ENCODE peak calls at places on chromosomes 6 and 20, in four cellular contexts. One of them, this sample, is unnamed.

GRCh38 chr6:50087231-50087954 is 37.7 kb upstream of the DEFB112 start:
- DNase-seq in psoas muscle: no peak
- DNase-seq in coronary artery: no peak
- DNase-seq in right atrium auricular region: no peak
- DNase-seq in this sample: no peak

GRCh38 chr6:159969921-159970320 is 1.0 kb downstream of the IGF2R start:
- DNase-seq in psoas muscle: no peak
- DNase-seq in coronary artery: no peak
- DNase-seq in right atrium auricular region: peak; percentile 84
- DNase-seq in this sample: no peak

GRCh38 chr6:165987483-165988305 is 180.0 kb downstream of the TBXT start:
- DNase-seq in psoas muscle: peak; percentile 78
- DNase-seq in coronary artery: peak; percentile 89
- DNase-seq in right atrium auricular region: peak; percentile 90
- DNase-seq in this sample: peak; percentile 26

GRCh38 chr20:42701948-42702347 is 487.8 kb downstream of the PTPRT start:
- DNase-seq in psoas muscle: no peak
- DNase-seq in coronary artery: no peak
- DNase-seq in right atrium auricular region: no peak
- DNase-seq in this sample: peak; percentile 8

GRCh38 chr20:38230957-38231785 is 29.4 kb downstream of the KIAA1755 start:
- DNase-seq in psoas muscle: no peak
- DNase-seq in coronary artery: no peak
- DNase-seq in right atrium auricular region: no peak
- DNase-seq in this sample: no peak

GRCh38 chr6:45454008-45454911 is 76.5 kb upstream of the SUPT3H start:
- DNase-seq in psoas muscle: no peak
- DNase-seq in coronary artery: no peak
- DNase-seq in right atrium auricular region: no peak
- DNase-seq in this sample: no peak

GRCh38 chr6:1527098-1527497 is 82.6 kb upstream of the FOXC1 start:
- DNase-seq in psoas muscle: no peak
- DNase-seq in coronary artery: no peak
- DNase-seq in right atrium auricular region: no peak
- DNase-seq in this sample: no peak

GRCh38 chr6:23797041-23797440 is 329.0 kb upstream of the NRSN1 start:
- DNase-seq in psoas muscle: no peak
- DNase-seq in coronary artery: no peak
- DNase-seq in right atrium auricular region: no peak
- DNase-seq in this sample: no peak

GRCh38 chr20:49620364-49621240 is 52.7 kb upstream of the PTGIS start:
- DNase-seq in psoas muscle: no peak
- DNase-seq in coronary artery: no peak
- DNase-seq in right atrium auricular region: no peak
- DNase-seq in this sample: no peak

GRCh38 chr6:40841721-40842120 is 197.3 kb downstream of the UNC5CL start:
- DNase-seq in psoas muscle: no peak
- DNase-seq in coronary artery: no peak
- DNase-seq in right atrium auricular region: no peak
- DNase-seq in this sample: no peak

GRCh38 chr6:31058128-31058894 is 48.0 kb downstream of the MUC22 start:
- DNase-seq in psoas muscle: no peak
- DNase-seq in coronary artery: no peak
- DNase-seq in right atrium auricular region: no peak
- DNase-seq in this sample: no peak

GRCh38 chr6:7672066-7673062 is 53.5 kb upstream of the BMP6 start:
- DNase-seq in psoas muscle: no peak
- DNase-seq in coronary artery: no peak
- DNase-seq in right atrium auricular region: no peak
- DNase-seq in this sample: no peak

GRCh38 chr20:7085448-7085847 is 318.0 kb downstream of the BMP2 start:
- DNase-seq in psoas muscle: no peak
- DNase-seq in coronary artery: no peak
- DNase-seq in right atrium auricular region: no peak
- DNase-seq in this sample: no peak

GRCh38 chr6:137570307-137570832 is 76.2 kb upstream of the OLIG3 start:
- DNase-seq in psoas muscle: no peak
- DNase-seq in coronary artery: no peak
- DNase-seq in right atrium auricular region: no peak
- DNase-seq in this sample: no peak

GRCh38 chr6:19999319-20000191 is 162.4 kb downstream of the ID4 start:
- DNase-seq in psoas muscle: no peak
- DNase-seq in coronary artery: no peak
- DNase-seq in right atrium auricular region: no peak
- DNase-seq in this sample: no peak

GRCh38 chr20:58084966-58085365 is 143.5 kb downstream of the ANKRD60 start:
- DNase-seq in psoas muscle: no peak
- DNase-seq in coronary artery: peak; percentile 26
- DNase-seq in right atrium auricular region: peak; percentile 28
- DNase-seq in this sample: no peak

GRCh38 chr6:80472276-80472675 is 365.8 kb downstream of the BCKDHB start:
- DNase-seq in psoas muscle: no peak
- DNase-seq in coronary artery: no peak
- DNase-seq in right atrium auricular region: no peak
- DNase-seq in this sample: no peak

GRCh38 chr6:50390416-50390815 is 322.9 kb upstream of the TFAP2D start:
- DNase-seq in psoas muscle: no peak
- DNase-seq in coronary artery: no peak
- DNase-seq in right atrium auricular region: no peak
- DNase-seq in this sample: no peak

GRCh38 chr6:5567352-5567751 is 306.0 kb downstream of the FARS2 start:
- DNase-seq in psoas muscle: no peak
- DNase-seq in coronary artery: no peak
- DNase-seq in right atrium auricular region: no peak
- DNase-seq in this sample: no peak

GRCh38 chr6:167676666-167677421 is 149.9 kb upstream of the AFDN start:
- DNase-seq in psoas muscle: no peak
- DNase-seq in coronary artery: no peak
- DNase-seq in right atrium auricular region: no peak
- DNase-seq in this sample: no peak

GRCh38 chr6:27672113-27672799 is 199.4 kb upstream of the ZNF184 start:
- DNase-seq in psoas muscle: no peak
- DNase-seq in coronary artery: no peak
- DNase-seq in right atrium auricular region: no peak
- DNase-seq in this sample: no peak

GRCh38 chr6:29946787-29947186 is 4.5 kb downstream of the HLA-A start:
- DNase-seq in psoas muscle: no peak
- DNase-seq in coronary artery: no peak
- DNase-seq in right atrium auricular region: no peak
- DNase-seq in this sample: no peak

GRCh38 chr20:36929691-36930090 is 21.8 kb downstream of the SAMHD1 start:
- DNase-seq in psoas muscle: no peak
- DNase-seq in coronary artery: no peak
- DNase-seq in right atrium auricular region: no peak
- DNase-seq in this sample: no peak

GRCh38 chr6:169088761-169089160 is 164.9 kb downstream of the THBS2 start:
- DNase-seq in psoas muscle: no peak
- DNase-seq in coronary artery: no peak
- DNase-seq in right atrium auricular region: no peak
- DNase-seq in this sample: no peak

GRCh38 chr6:11366183-11366933 is 133.9 kb upstream of the NEDD9 start:
- DNase-seq in psoas muscle: no peak
- DNase-seq in coronary artery: no peak
- DNase-seq in right atrium auricular region: no peak
- DNase-seq in this sample: no peak

GRCh38 chr6:15230827-15231226 is 15.0 kb upstream of the JARID2 start:
- DNase-seq in psoas muscle: no peak
- DNase-seq in coronary artery: no peak
- DNase-seq in right atrium auricular region: no peak
- DNase-seq in this sample: no peak

GRCh38 chr6:166955121-166955864 is 1.1 kb downstream of the RNASET2 start:
- DNase-seq in psoas muscle: peak; percentile 63
- DNase-seq in coronary artery: no peak
- DNase-seq in right atrium auricular region: peak; percentile 66
- DNase-seq in this sample: no peak

GRCh38 chr6:56807335-56807991 is 147.4 kb upstream of the BEND6 start:
- DNase-seq in psoas muscle: no peak
- DNase-seq in coronary artery: no peak
- DNase-seq in right atrium auricular region: no peak
- DNase-seq in this sample: no peak

GRCh38 chr6:110358536-110359148 is 493 bp upstream of the METTL24 start:
- DNase-seq in psoas muscle: no peak
- DNase-seq in coronary artery: no peak
- DNase-seq in right atrium auricular region: no peak
- DNase-seq in this sample: no peak

GRCh38 chr6:46062991-46063390 is 47.3 kb upstream of the CLIC5 start:
- DNase-seq in psoas muscle: no peak
- DNase-seq in coronary artery: no peak
- DNase-seq in right atrium auricular region: no peak
- DNase-seq in this sample: no peak

GRCh38 chr6:158627940-158628211 is 16.7 kb downstream of the DYNLT1 start:
- DNase-seq in psoas muscle: no peak
- DNase-seq in coronary artery: peak; percentile 68
- DNase-seq in right atrium auricular region: no peak
- DNase-seq in this sample: no peak

GRCh38 chr20:32439132-32439829 is 81.2 kb downstream of the ASXL1 start:
- DNase-seq in psoas muscle: no peak
- DNase-seq in coronary artery: no peak
- DNase-seq in right atrium auricular region: peak; percentile 59
- DNase-seq in this sample: no peak

GRCh38 chr6:125612400-125612846 is 137.0 kb upstream of the HEY2 start:
- DNase-seq in psoas muscle: no peak
- DNase-seq in coronary artery: no peak
- DNase-seq in right atrium auricular region: no peak
- DNase-seq in this sample: no peak

GRCh38 chr20:62585571-62585970 is 56.7 kb upstream of the SLCO4A1 start:
- DNase-seq in psoas muscle: no peak
- DNase-seq in coronary artery: no peak
- DNase-seq in right atrium auricular region: no peak
- DNase-seq in this sample: no peak

GRCh38 chr6:36636283-36636682 is 42.1 kb downstream of the SRSF3 start:
- DNase-seq in psoas muscle: no peak
- DNase-seq in coronary artery: no peak
- DNase-seq in right atrium auricular region: no peak
- DNase-seq in this sample: no peak

GRCh38 chr20:47656313-47656712 is 129.0 kb downstream of the SULF2 start:
- DNase-seq in psoas muscle: no peak
- DNase-seq in coronary artery: no peak
- DNase-seq in right atrium auricular region: no peak
- DNase-seq in this sample: no peak

GRCh38 chr20:37376791-37377190 is 30.9 kb downstream of the SRC start:
- DNase-seq in psoas muscle: no peak
- DNase-seq in coronary artery: peak; percentile 41
- DNase-seq in right atrium auricular region: no peak
- DNase-seq in this sample: no peak

GRCh38 chr20:64168381-64169088 is 4.3 kb downstream of the MYT1 start:
- DNase-seq in psoas muscle: no peak
- DNase-seq in coronary artery: no peak
- DNase-seq in right atrium auricular region: no peak
- DNase-seq in this sample: no peak

GRCh38 chr20:64167676-64168075 is 3.4 kb downstream of the MYT1 start:
- DNase-seq in psoas muscle: no peak
- DNase-seq in coronary artery: no peak
- DNase-seq in right atrium auricular region: no peak
- DNase-seq in this sample: no peak

GRCh38 chr20:64169089-64169560 is 4.9 kb downstream of the MYT1 start:
- DNase-seq in psoas muscle: no peak
- DNase-seq in coronary artery: no peak
- DNase-seq in right atrium auricular region: no peak
- DNase-seq in this sample: no peak

GRCh38 chr20:64165866-64166600 is 1.8 kb downstream of the MYT1 start:
- DNase-seq in psoas muscle: no peak
- DNase-seq in coronary artery: no peak
- DNase-seq in right atrium auricular region: no peak
- DNase-seq in this sample: no peak

GRCh38 chr20:64166712-64167615 is 2.7 kb downstream of the MYT1 start:
- DNase-seq in psoas muscle: no peak
- DNase-seq in coronary artery: no peak
- DNase-seq in right atrium auricular region: no peak
- DNase-seq in this sample: no peak
- H3K27ac ChIP-seq in psoas muscle: no peak overlapping the region
- H3K27ac ChIP-seq in coronary artery: no peak overlapping the region
- H3K27ac ChIP-seq in right atrium auricular region: no peak overlapping the region
- H3K27ac ChIP-seq in this sample: peak overlapping the region; percentile 36

GRCh38 chr6:108616544-108616943 is 55.8 kb downstream of the FOXO3 start:
- DNase-seq in psoas muscle: no peak
- DNase-seq in coronary artery: no peak
- DNase-seq in right atrium auricular region: no peak
- DNase-seq in this sample: no peak

GRCh38 chr6:108609276-108609769 is 48.6 kb downstream of the FOXO3 start:
- DNase-seq in psoas muscle: no peak
- DNase-seq in coronary artery: no peak
- DNase-seq in right atrium auricular region: no peak
- DNase-seq in this sample: no peak

GRCh38 chr6:108616973-108617372 is 56.3 kb downstream of the FOXO3 start:
- DNase-seq in psoas muscle: no peak
- DNase-seq in coronary artery: no peak
- DNase-seq in right atrium auricular region: no peak
- DNase-seq in this sample: no peak

GRCh38 chr6:108610270-108610839 is 49.6 kb downstream of the FOXO3 start:
- DNase-seq in psoas muscle: no peak
- DNase-seq in coronary artery: no peak
- DNase-seq in right atrium auricular region: no peak
- DNase-seq in this sample: no peak

GRCh38 chr6:108612852-108613251 is 52.1 kb downstream of the FOXO3 start:
- DNase-seq in psoas muscle: no peak
- DNase-seq in coronary artery: no peak
- DNase-seq in right atrium auricular region: no peak
- DNase-seq in this sample: no peak
- H3K27ac ChIP-seq in psoas muscle: no peak overlapping the region
- H3K27ac ChIP-seq in coronary artery: no peak overlapping the region
- H3K27ac ChIP-seq in right atrium auricular region: no peak overlapping the region
- H3K27ac ChIP-seq in this sample: no peak overlapping the region

DNA sequence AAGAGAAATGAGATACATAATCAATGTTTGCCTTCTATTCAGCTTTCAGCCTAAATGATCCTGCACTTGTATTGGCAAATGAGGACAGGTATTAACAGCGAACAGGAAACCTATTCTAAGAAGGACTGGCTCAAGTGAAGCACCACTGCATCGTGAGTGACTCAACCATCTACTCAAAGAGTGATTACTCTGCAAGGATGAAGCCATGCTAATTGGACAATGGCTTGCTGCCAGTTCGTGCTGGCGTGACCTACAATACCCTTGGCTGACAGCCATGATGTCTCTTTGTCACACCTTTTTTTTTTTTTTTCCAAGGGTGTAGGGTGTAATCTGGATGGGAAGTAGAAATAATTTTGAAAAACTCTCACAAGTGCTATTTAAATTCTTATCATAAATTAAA is 104.9 kb downstream of the GJA10 start:
- DNase-seq in psoas muscle: peak; percentile 57
- DNase-seq in coronary artery: no peak
- DNase-seq in right atrium auricular region: peak; percentile 68
- DNase-seq in this sample: no peak
- H3K27ac ChIP-seq in psoas muscle: no peak overlapping the region
- H3K27ac ChIP-seq in coronary artery: no peak overlapping the region
- H3K27ac ChIP-seq in right atrium auricular region: no peak overlapping the region
- H3K27ac ChIP-seq in this sample: no peak overlapping the region

DNA sequence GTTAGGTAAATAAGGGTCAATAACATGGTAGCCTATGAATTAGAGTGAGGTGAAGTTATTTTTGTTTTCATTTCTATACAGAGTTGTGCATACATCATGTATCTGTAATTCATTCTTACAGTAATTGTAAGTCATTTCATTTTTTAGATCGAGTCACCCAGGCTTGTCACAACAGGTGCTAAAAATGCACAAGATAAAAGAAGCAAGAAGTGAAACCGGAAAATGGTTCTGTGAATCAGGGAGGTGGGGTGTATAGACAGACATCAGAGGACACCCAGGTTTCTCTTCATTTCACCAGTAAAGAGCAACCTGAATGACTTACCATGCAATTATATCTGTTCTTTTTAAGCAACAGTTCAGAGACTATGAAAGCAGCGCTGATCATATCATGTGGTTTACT is 27.6 kb upstream of the TBC1D7 start:
- DNase-seq in psoas muscle: no peak
- DNase-seq in coronary artery: no peak
- DNase-seq in right atrium auricular region: no peak
- DNase-seq in this sample: no peak
- H3K27ac ChIP-seq in psoas muscle: peak overlapping the region; percentile 27
- H3K27ac ChIP-seq in coronary artery: peak overlapping the region; percentile 58
- H3K27ac ChIP-seq in right atrium auricular region: peak overlapping the region; percentile 68
- H3K27ac ChIP-seq in this sample: peak overlapping the region; percentile 0

This sample was measured in caudate nucleus.